ENCODE peak calls at places on chromosomes 7 and 10, in four cellular contexts. Y is iris pigment epithelial cell, I is MM.1S, E is NCI-H460. B is an unnamed sample.

GRCh38 chr7:131830681-131831080 is 274.3 kb upstream of the PODXL start:
- DNase-seq in Y (no peak), I (no peak), E (no peak), B (no peak)

GRCh38 chr10:127977368-127978009 is 70.6 kb downstream of the PTPRE start:
- DNase-seq in Y (peak), I (no peak), E (no peak), B (no peak)

GRCh38 chr7:100891555-100891954 is 2.0 kb upstream of the UFSP1 start:
- DNase-seq in Y (peak), I (no peak), E (no peak), B (no peak)

GRCh38 chr10:108411181-108411580 is 1246.7 kb upstream of the SORCS1 start:
- DNase-seq in Y (no peak), I (no peak), E (no peak), B (no peak)

GRCh38 chr7:100220833-100221718 is 1.3 kb downstream of the PVRIG start:
- DNase-seq in Y (no peak), I (peak), E (no peak), B (no peak)

GRCh38 chr7:17060051-17060450 is 178.3 kb upstream of the AGR3 start:
- DNase-seq in Y (no peak), I (no peak), E (no peak), B (no peak)

GRCh38 chr7:41579961-41580935 is 122.6 kb downstream of the INHBA start:
- DNase-seq in Y (peak), I (no peak), E (no peak), B (no peak)

GRCh38 chr7:34060548-34060947 is 155.2 kb downstream of the BMPER start:
- DNase-seq in Y (peak), I (no peak), E (peak), B (no peak)

B was measured in H1.